ENCODE peak calls at places on chromosomes 5 and 9, in five cellular contexts. D is K562, Y is HepG2, B is SK-N-SH, A is GM12878. Z is an unnamed sample.

GRCh38 chr5:133147815-133148634 is 96.2 kb downstream of the HSPA4 start:
- DNase-seq in B (no peak), D (no peak), A (no peak), Y (no peak), Z (no peak)

GRCh38 chr5:132776077-132776931 is 735 bp downstream of the SEPTIN8 start:
- DNase-seq in Y (peak; percentile 19), A (no peak), B (peak; percentile 88), D (peak; percentile 64), Z (no peak)

GRCh38 chr9:89515416-89515815 is 17.5 kb upstream of the SEMA4D start:
- DNase-seq in Y (no peak), B (no peak), D (no peak), A (no peak), Z (no peak)

GRCh38 chr5:59124983-59125960 is 542.4 kb downstream of the RAB3C start:
- DNase-seq in Y (no peak), D (no peak), B (no peak), A (no peak), Z (no peak)

GRCh38 chr9:22693151-22693550 is 246.5 kb downstream of the DMRTA1 start:
- DNase-seq in B (no peak), Y (no peak), A (no peak), D (no peak), Z (no peak)

GRCh38 chr9:21395778-21396717 is 10.8 kb upstream of the IFNA2 start:
- DNase-seq in B (peak; percentile 65), A (no peak), D (no peak), Y (peak; percentile 10), Z (peak; percentile 21)

GRCh38 chr5:61334224-61335196 is 2.5 kb downstream of the ZSWIM6 start:
- DNase-seq in Y (no peak), D (no peak), A (no peak), B (peak; percentile 27), Z (no peak)

GRCh38 chr9:108047264-108047663 is 557.7 kb upstream of the KLF4 start:
- DNase-seq in B (no peak), Y (no peak), D (no peak), A (no peak), Z (no peak)

GRCh38 chr9:105901514-105902109 is 207.3 kb downstream of the TMEM38B start:
- DNase-seq in A (no peak), Y (peak; percentile 25), B (peak; percentile 84), D (peak; percentile 60), Z (no peak)

GRCh38 chr5:88474574-88474973 is 205.9 kb upstream of the TMEM161B start:
- DNase-seq in Y (peak; percentile 21), B (no peak), A (no peak), D (no peak), Z (no peak)

GRCh38 chr5:128271859-128272446 is 188.4 kb downstream of the SLC12A2 start:
- DNase-seq in D (no peak), A (no peak), B (no peak), Y (no peak), Z (peak; percentile 43)

GRCh38 chr5:89573336-89573735 is 690.4 kb upstream of the MEF2C start:
- DNase-seq in A (no peak), Y (no peak), B (no peak), D (no peak), Z (no peak)

GRCh38 chr5:89572696-89573095 is 689.7 kb upstream of the MEF2C start:
- DNase-seq in Y (no peak), B (no peak), A (no peak), D (no peak), Z (no peak)
- TF ChIP-seq ZBTB33 in Y (no peak), B (no peak), A (no peak), D (no peak), Z (no peak)

DNA sequence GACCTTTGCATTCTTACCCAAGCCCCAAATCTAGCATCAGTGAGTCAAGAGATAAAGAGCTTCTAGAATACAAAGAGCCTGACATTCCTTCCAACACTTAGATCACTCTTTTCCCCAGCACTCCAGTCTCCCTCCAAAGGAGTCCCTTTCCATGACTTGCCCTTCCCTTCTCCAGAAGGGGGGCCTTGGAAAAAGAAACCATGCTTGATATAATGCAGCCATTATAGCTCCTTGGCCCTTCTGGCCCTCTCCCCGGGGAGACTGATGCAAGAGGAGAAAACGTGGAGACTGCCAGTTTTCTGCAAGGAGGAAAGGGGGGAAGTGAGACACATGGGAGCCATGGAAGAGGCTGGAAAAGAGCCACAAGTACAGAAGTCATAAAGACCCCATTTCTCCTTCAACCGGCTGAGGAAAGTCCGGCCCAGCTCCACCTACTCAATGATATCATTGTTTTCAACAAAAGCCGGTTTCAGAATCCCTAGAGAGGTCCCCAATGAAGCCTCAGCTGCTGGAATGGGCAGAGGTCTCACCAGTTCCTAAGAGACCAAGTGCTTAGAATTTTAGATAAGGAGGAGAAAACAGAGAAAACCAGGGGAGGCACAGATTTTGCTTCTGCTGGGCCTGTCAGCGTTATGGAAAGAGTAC is 29.0 kb downstream of the ADAM19 start:
- DNase-seq in D (no peak), B (no peak), Y (no peak), A (no peak), Z (no peak)
- TF ChIP-seq ZBTB33 in D (no peak), B (no peak), Y (no peak), A (no peak), Z (no peak)

GRCh38 chr5:111656580-111656979 is 100.4 kb downstream of the NREP start:
- DNase-seq in Y (no peak), D (no peak), B (no peak), A (no peak), Z (no peak)

GRCh38 chr5:111653408-111653807 is 103.6 kb downstream of the NREP start:
- DNase-seq in B (no peak), A (no peak), D (no peak), Y (no peak), Z (no peak)

GRCh38 chr5:111649516-111649915 is 107.5 kb downstream of the NREP start:
- DNase-seq in B (no peak), Y (no peak), A (no peak), D (no peak), Z (no peak)

GRCh38 chr5:111655169-111655924 is 101.6 kb downstream of the NREP start:
- DNase-seq in A (no peak), B (no peak), Y (peak; percentile 1), D (no peak), Z (no peak)
- TF ChIP-seq ZBTB33 in A (no peak), B (no peak), Y (no peak), D (no peak), Z (no peak)

DNA sequence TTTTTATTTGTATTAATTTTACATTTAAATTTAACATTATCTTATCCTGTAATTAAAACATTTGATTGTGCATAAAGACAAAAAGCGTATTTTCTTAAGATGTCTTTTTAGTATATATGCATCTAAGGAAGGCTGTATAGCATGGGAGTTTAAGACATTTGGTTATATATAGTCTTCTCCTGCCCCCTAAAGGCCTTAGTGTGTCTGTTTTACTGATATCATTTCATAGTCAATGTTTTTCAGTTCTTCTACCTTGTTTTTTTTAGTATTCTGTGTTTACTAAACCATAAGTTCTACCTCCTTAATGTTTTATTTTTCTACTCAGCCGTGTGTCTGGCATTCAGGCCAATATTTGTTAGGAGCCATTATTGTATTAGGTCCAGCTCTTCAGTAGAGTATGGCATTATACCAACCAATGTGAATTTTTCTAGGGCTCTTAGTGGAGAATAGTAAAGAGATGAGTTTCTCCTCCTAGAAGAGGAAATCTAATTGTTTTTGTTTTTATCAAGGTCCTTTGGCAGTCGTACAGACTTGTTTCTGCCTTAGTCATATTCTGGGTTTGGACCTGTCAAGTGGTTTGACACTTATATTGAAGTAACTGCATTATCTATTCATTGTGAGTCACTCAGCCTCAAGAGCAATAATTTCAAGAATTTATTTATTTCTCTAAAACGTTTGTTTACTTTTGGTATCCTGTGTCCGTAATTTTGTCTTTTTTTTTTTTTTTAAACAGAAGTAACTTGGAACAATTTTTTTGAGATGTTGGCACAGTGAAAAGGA is 74.8 kb downstream of the SLF1 start:
- DNase-seq in A (no peak), B (peak; percentile 16), D (no peak), Y (peak; percentile 33), Z (peak; percentile 29)
- TF ChIP-seq ZBTB33 in A (no peak), B (peak; percentile 15), D (no peak), Y (no peak), Z (no peak)

DNA sequence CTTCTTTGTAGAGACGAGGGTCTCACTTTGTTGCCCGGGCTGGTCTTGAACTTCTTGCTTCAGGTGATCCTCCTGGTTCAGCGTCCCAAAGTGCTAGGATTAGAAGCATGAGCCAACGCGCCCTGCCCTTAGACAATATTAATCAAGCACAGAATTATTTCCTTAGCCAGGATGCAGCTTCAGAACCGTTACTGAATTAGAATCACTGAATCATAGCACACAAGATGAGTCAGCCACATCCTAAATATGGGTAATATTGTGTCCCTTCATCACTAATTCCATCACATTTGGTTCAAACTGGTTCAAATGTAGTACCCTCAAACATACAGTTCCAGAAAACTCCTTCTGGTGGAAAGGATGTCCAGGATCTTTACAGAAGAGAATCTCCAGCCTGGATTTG is 82.7 kb downstream of the BNC2 start:
- DNase-seq in B (no peak), A (no peak), Y (no peak), D (no peak), Z (no peak)
- TF ChIP-seq ZBTB33 in B (no peak), A (no peak), Y (no peak), D (no peak), Z (no peak)

GRCh38 chr9:131008086-131008485 is 888 bp upstream of the LAMC3 start:
- DNase-seq in B (no peak), D (no peak), A (no peak), Y (no peak), Z (no peak)
- TF ChIP-seq ZBTB33 in B (no peak), D (no peak), A (no peak), Y (no peak), Z (no peak)

DNA sequence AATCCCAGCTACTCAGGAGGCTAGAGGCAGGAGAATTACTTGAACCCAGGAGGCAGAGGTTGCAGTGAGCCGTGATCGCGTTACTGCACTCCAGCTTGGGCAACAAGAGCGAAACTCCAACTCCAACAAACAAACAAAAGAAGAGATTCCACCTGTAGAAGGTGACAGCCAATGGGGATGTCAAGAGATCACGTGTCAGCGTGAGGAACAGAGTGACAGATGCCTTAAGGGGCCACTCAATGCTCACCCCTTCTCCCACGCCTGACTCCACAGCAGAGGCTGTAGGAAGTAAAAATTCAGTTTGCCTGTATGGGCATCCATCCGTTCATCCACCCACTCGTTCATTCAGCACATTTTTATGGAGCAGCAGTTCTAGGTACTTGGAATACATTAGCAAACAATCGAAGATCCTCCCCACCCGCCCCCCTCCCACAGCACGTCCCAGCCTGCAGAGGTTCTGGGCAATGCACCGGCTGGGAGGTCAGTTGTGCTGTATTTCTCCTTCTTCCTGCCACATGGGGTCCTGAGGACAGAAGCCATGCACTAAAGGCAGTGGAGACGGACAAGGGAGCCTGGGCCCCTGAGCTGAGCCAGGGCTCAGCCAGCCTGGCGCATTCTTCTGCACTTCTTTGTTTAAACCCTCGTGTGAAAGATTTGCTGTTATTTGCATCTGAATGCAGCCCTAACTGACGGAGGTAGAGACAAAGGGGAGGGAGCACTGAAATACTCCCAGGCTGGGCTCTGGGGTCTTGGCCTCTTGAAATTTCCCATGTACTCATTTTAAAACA is 11.3 kb upstream of the RNF130 start:
- DNase-seq in Y (no peak), A (no peak), D (no peak), B (no peak), Z (no peak)
- TF ChIP-seq ZBTB33 in Y (no peak), A (no peak), D (no peak), B (no peak), Z (no peak)

DNA sequence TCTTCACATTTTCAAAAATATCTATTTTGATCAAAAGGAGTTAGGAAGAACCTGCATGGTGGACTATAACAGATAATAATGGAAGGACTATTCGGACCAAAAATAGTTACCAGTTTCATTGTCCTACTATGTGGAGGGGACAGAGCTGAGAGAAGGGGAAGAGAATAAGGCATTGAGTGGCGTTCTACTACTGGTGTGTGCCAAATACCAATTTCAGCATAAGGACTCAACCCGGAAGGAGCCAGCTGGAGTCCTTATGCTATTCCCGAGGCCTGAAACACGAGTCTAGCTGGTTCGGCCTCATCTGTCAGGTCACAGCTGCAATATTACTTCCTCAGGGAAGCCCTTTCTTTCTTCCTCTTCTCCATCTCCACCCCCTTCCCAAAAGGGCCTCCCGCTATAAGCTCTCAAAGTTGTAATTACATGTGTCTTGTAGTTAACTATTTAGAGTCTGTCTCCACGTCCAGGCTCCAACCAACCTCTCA is 20.5 kb upstream of the FER start:
- DNase-seq in Y (no peak), B (no peak), A (no peak), D (peak; percentile 32), Z (no peak)
- TF ChIP-seq ZBTB33 in Y (no peak), B (no peak), A (no peak), D (no peak), Z (no peak)